ENCODE peak calls at places on chromosomes 2 and 18, in eight cellular contexts. N is AG04450, C is A549, I is heart right ventricle, P is breast epithelium, A is GM12865, E is GM23338, Q is fibroblast of the aortic adventitia. M is an unnamed sample.

GRCh38 chr2:31354837-31355236 is 59.7 kb downstream of the XDH start:
- DNase-seq in I (no peak), P (no peak), Q (peak; percentile 13), E (peak; percentile 59), A (peak; percentile 5), C (peak; percentile 39), N (no peak), M (no peak)

GRCh38 chr2:240961878-240962277 is 36.5 kb upstream of the SNED1 start:
- DNase-seq in A (no peak), C (no peak), E (no peak), N (no peak), Q (no peak), I (no peak), P (peak; percentile 15), M (no peak)

GRCh38 chr2:119674711-119675500 is 4.1 kb upstream of the TMEM177 start:
- DNase-seq in C (no peak), N (no peak), E (no peak), P (no peak), I (no peak), Q (no peak), A (no peak), M (no peak)

GRCh38 chr2:99922664-99923063 is 219.7 kb downstream of the AFF3 start:
- DNase-seq in A (no peak), Q (no peak), I (no peak), C (no peak), N (no peak), E (no peak), P (no peak), M (no peak)

GRCh38 chr2:16168506-16169264 is 228.3 kb downstream of the MYCN start:
- DNase-seq in N (no peak), A (no peak), E (peak; percentile 7), P (no peak), C (no peak), I (no peak), Q (no peak), M (no peak)

GRCh38 chr18:56374005-56374655 is 264.3 kb downstream of the TXNL1 start:
- DNase-seq in A (no peak), E (no peak), P (no peak), Q (peak; percentile 33), N (no peak), I (no peak), C (peak; percentile 3), M (no peak)

GRCh38 chr2:50575232-50575631 is 456.7 kb downstream of the NRXN1 start:
- DNase-seq in A (no peak), E (peak; percentile 65), N (no peak), I (no peak), C (no peak), P (no peak), Q (no peak), M (no peak)

GRCh38 chr2:44388877-44389276 is 27.1 kb downstream of the CAMKMT start:
- DNase-seq in E (no peak), I (no peak), P (no peak), Q (no peak), A (peak; percentile 9), C (no peak), N (no peak), M (no peak)

GRCh38 chr2:170248574-170249393 is 70.8 kb downstream of the MYO3B start:
- DNase-seq in I (no peak), Q (no peak), P (no peak), C (no peak), N (no peak), A (no peak), E (no peak), M (no peak)

GRCh38 chr2:226791056-226791486 is 8.5 kb downstream of the IRS1 start:
- DNase-seq in A (peak; percentile 82), C (no peak), P (no peak), I (peak; percentile 65), E (peak; percentile 91), N (no peak), Q (peak; percentile 75), M (peak; percentile 66)

GRCh38 chr2:241123816-241124536 is 21.9 kb upstream of the MTERF4 start:
- DNase-seq in I (no peak), P (peak; percentile 83), N (no peak), E (no peak), Q (no peak), C (no peak), A (no peak), M (no peak)

GRCh38 chr2:27831279-27832050 is 58.7 kb downstream of the RBKS start:
- DNase-seq in I (no peak), A (no peak), P (no peak), E (no peak), C (no peak), Q (peak; percentile 25), N (no peak), M (peak; percentile 74)

GRCh38 chr2:3486047-3487027 is 33.0 kb downstream of the ADI1 start:
- DNase-seq in E (no peak), I (no peak), N (no peak), Q (no peak), C (no peak), P (peak; percentile 25), A (no peak), M (no peak)

GRCh38 chr18:79902075-79902474 is 49.4 kb downstream of the SLC66A2 start:
- DNase-seq in P (no peak), N (no peak), I (no peak), E (no peak), Q (no peak), C (no peak), A (no peak), M (no peak)

GRCh38 chr18:70659026-70659726 is 370.3 kb downstream of the SOCS6 start:
- DNase-seq in N (peak; percentile 1), I (peak; percentile 31), P (no peak), A (no peak), Q (peak; percentile 23), C (no peak), E (no peak), M (no peak)

GRCh38 chr2:120314656-120315366 is 31.1 kb upstream of the INHBB start:
- DNase-seq in E (no peak), N (no peak), I (peak; percentile 46), Q (no peak), P (peak; percentile 54), C (no peak), A (no peak), M (no peak)

GRCh38 chr2:6181525-6182270 is 489.5 kb downstream of the SOX11 start:
- DNase-seq in A (peak; percentile 34), E (no peak), P (no peak), C (no peak), N (peak; percentile 86), I (peak; percentile 5), Q (peak; percentile 1), M (peak; percentile 59)

GRCh38 chr18:76425299-76426101 is 69.5 kb downstream of the ZNF516 start:
- DNase-seq in A (no peak), Q (peak; percentile 29), I (no peak), P (no peak), C (no peak), N (no peak), E (peak; percentile 65), M (peak; percentile 83)

GRCh38 chr2:206480161-206480560 is 36.8 kb downstream of the ADAM23 start:
- DNase-seq in I (no peak), Q (peak; percentile 12), P (no peak), E (no peak), N (no peak), C (no peak), A (no peak), M (peak; percentile 29)

GRCh38 chr18:58413667-58414628 is 214.9 kb downstream of the ALPK2 start:
- DNase-seq in E (no peak), C (no peak), Q (no peak), I (no peak), A (no peak), N (no peak), P (no peak), M (no peak)

GRCh38 chr2:224947566-224947965 is 94.7 kb downstream of the DOCK10 start:
- DNase-seq in N (no peak), E (no peak), A (no peak), C (no peak), I (no peak), P (no peak), Q (no peak), M (no peak)

DNA sequence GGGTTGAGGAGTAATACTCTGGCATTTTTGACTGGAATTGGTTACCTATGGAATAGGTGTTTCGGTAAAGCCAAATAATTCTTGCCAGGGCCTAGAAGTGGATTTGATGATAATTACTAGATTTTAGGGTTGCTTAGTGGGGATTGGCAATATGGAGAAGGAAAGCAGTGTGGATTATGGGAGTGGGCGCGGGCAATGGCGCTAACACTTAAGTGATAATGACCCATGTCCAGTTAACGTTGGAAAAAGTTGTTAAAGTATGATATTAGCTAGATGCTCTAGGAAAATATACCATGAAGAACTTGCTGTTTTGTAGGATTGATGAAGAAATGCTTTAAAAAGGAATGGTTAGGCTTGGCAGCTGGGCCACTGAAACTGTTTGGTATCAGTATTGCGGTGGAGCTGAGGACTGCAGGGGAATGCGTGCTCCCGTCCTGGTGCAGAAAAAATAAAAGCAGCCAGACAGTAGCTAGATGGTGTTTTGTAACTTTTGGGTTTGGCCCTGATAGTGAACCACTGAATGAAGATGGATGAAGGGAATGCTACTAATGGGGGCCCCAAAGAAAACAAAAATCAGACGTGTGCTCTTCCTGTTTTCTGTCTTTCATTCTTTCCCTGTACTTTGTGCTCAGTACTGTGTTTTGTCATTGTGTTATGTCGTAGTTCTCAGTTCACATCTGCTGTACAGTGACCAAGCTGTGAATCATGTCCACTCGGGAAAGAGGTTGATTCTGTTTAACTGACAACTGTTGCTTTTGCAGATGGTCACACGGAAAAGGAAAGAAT is 937 bp downstream of the INSIG2 start:
- DNase-seq in E (peak; percentile 25), P (no peak), I (peak; percentile 17), Q (peak; percentile 71), A (peak; percentile 42), C (peak; percentile 13), N (no peak), M (peak; percentile 64)
- TF ChIP-seq CTCF in E (no peak), P (peak; percentile 35), I (peak; percentile 28), Q (peak; percentile 38), A (no peak), C (no peak), N (peak; percentile 23), M (peak; percentile 32)

DNA sequence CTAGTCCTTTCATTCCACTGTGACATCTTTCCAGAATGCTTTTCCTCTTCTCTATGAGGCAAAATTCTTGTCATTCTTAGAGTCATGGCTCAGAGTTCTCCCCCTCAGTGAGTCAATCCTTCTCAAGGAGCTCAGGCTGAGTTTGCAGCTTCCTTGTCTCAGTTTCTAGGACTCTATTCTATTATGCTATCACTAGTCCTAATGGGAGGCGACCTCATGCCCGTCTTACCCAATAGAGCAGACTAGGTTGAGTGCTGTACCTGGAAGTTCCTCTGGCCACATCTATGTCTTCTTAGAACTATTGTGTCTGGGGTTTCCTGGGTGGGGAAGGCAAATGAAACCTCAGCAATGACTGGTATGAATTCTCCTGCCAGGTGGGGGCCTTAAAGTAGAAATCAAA is 51.5 kb downstream of the HAUS1 start:
- DNase-seq in Q (peak; percentile 93), N (peak; percentile 58), E (no peak), I (no peak), P (no peak), A (peak; percentile 12), C (no peak), M (peak; percentile 94)
- H3K4me3 ChIP-seq in Q (no peak overlapping the region), N (no peak overlapping the region), E (no peak overlapping the region), I (no peak overlapping the region), P (no peak overlapping the region), A (no peak overlapping the region), C (no peak overlapping the region), M (no peak overlapping the region)

GRCh38 chr2:171433763-171434670 is at the start of the genes DCAF17 and METTL8:
- DNase-seq in C (peak; percentile 80), A (peak; percentile 100), Q (peak; percentile 92), I (peak; percentile 96), E (peak; percentile 98), P (peak; percentile 93), N (peak; percentile 81), M (peak; percentile 95)
- TF ChIP-seq CTCF in C (peak; percentile 48), A (peak; percentile 58), Q (peak; percentile 6), I (peak; percentile 55), E (peak; percentile 76), P (no peak), N (peak; percentile 35), M (no peak)

GRCh38 chr2:72142743-72143440 is 4.8 kb downstream of the CYP26B1 start:
- DNase-seq in P (peak; percentile 46), N (no peak), A (no peak), I (peak; percentile 71), E (peak; percentile 73), Q (no peak), C (no peak), M (peak; percentile 25)
- H3K4me3 ChIP-seq in P (peak overlapping the region; percentile 70), N (peak overlapping the region; percentile 13), A (no peak overlapping the region), I (peak overlapping the region; percentile 19), E (peak overlapping the region; percentile 77), Q (no peak overlapping the region), C (no peak overlapping the region), M (no peak overlapping the region)